ENCODE peak calls at places on chromosomes 7 and 10, in nine cellular contexts. N, Q, W, H, X, C, D, R and G are unnamed samples.

GRCh38 chr7:122155566-122155965 is 11.5 kb upstream of the AASS start:
- DNase-seq in N (no peak), Q (no peak), W (no peak), H (no peak), X (no peak), C (no peak), D (no peak), R (peak), G (no peak)

GRCh38 chr7:124276005-124276606 is 243.2 kb upstream of the TMEM229A start:
- DNase-seq in N (no peak), Q (peak), W (no peak), H (peak), X (peak), C (peak), D (no peak), R (peak), G (no peak)

GRCh38 chr10:100982916-100983830 is 4.1 kb downstream of the MRPL43 start:
- DNase-seq in N (no peak), Q (no peak), W (no peak), H (no peak), X (no peak), C (no peak), D (no peak), R (no peak), G (peak)

GRCh38 chr10:71957546-71958275 is 6.5 kb upstream of the CHST3 start:
- DNase-seq in N (no peak), Q (no peak), W (no peak), H (no peak), X (no peak), C (peak), D (no peak), R (no peak), G (no peak)

GRCh38 chr10:5404188-5405041 is at the start of gene TUBAL3:
- DNase-seq in N (no peak), Q (no peak), W (no peak), H (no peak), X (no peak), C (no peak), D (no peak), R (no peak), G (no peak)

GRCh38 chr10:30247704-30248103 is 101.4 kb downstream of the MTPAP start:
- DNase-seq in N (no peak), Q (no peak), W (no peak), H (no peak), X (no peak), C (no peak), D (no peak), R (no peak), G (no peak)

GRCh38 chr10:43188702-43189101 is 50.5 kb downstream of the CSGALNACT2 start:
- DNase-seq in N (no peak), Q (no peak), W (no peak), H (no peak), X (no peak), C (peak), D (no peak), R (no peak), G (no peak)

GRCh38 chr10:97101166-97101940 is 84.4 kb downstream of the SLIT1 start:
- DNase-seq in N (no peak), Q (no peak), W (no peak), H (no peak), X (no peak), C (no peak), D (no peak), R (no peak), G (no peak)

GRCh38 chr10:100148353-100149211 is 37.2 kb downstream of the ERLIN1 start:
- DNase-seq in N (peak), Q (peak), W (no peak), H (no peak), X (no peak), C (peak), D (no peak), R (no peak), G (no peak)

GRCh38 chr10:113096111-113097045 is 146.3 kb downstream of the TCF7L2 start:
- DNase-seq in N (no peak), Q (no peak), W (no peak), H (no peak), X (no peak), C (peak), D (no peak), R (no peak), G (no peak)

GRCh38 chr7:131502810-131503545 is 53.5 kb downstream of the PODXL start:
- DNase-seq in N (peak), Q (peak), W (no peak), H (no peak), X (no peak), C (peak), D (no peak), R (no peak), G (no peak)

GRCh38 chr7:140238778-140239652 is 62.2 kb upstream of the KDM7A start:
- DNase-seq in N (no peak), Q (no peak), W (no peak), H (no peak), X (no peak), C (no peak), D (no peak), R (no peak), G (no peak)

GRCh38 chr7:100835903-100836811 is 8.8 kb upstream of the EPHB4 start:
- DNase-seq in N (no peak), Q (no peak), W (peak), H (no peak), X (no peak), C (no peak), D (no peak), R (peak), G (peak)